ENCODE peak calls at places on chromosomes 7 and 10, in ten cellular contexts. Q, Y, M, G, D, Z, O, A, S and C are unnamed samples.

GRCh38 chr7:102450242-102450641 is 14.4 kb downstream of the ALKBH4 start:
- DNase-seq in Q (no peak), Y (no peak), M (no peak), G (no peak), D (peak), Z (no peak), O (no peak), A (peak), S (no peak), C (no peak)

GRCh38 chr10:109259293-109259692 is 664.0 kb downstream of the XPNPEP1 start:
- DNase-seq in Q (peak), Y (no peak), M (peak), G (no peak), D (no peak), Z (no peak), O (no peak), A (no peak), S (peak), C (no peak)

GRCh38 chr7:90579181-90579688 is 16.9 kb upstream of the CDK14 start:
- DNase-seq in Q (peak), Y (no peak), M (peak), G (no peak), D (no peak), Z (no peak), O (no peak), A (no peak), S (peak), C (no peak)

GRCh38 chr7:897771-898376 is 21.5 kb downstream of the GET4 start:
- DNase-seq in Q (no peak), Y (no peak), M (no peak), G (no peak), D (no peak), Z (no peak), O (peak), A (no peak), S (no peak), C (no peak)

GRCh38 chr7:101624246-101625000 is 4.7 kb downstream of the MYL10 start:
- DNase-seq in Q (no peak), Y (no peak), M (no peak), G (no peak), D (no peak), Z (no peak), O (no peak), A (no peak), S (no peak), C (no peak)

GRCh38 chr7:158321056-158321700 is 266.4 kb downstream of the PTPRN2 start:
- DNase-seq in Q (no peak), Y (no peak), M (no peak), G (no peak), D (no peak), Z (no peak), O (no peak), A (no peak), S (no peak), C (no peak)

GRCh38 chr7:101995121-101995520 is 177.7 kb downstream of the CUX1 start:
- DNase-seq in Q (no peak), Y (no peak), M (no peak), G (no peak), D (no peak), Z (no peak), O (no peak), A (no peak), S (no peak), C (no peak)

GRCh38 chr10:75168275-75168674 is 42.3 kb upstream of the VDAC2 start:
- DNase-seq in Q (no peak), Y (no peak), M (no peak), G (no peak), D (no peak), Z (no peak), O (no peak), A (no peak), S (no peak), C (no peak)

GRCh38 chr10:112819231-112819630 is 130.8 kb upstream of the TCF7L2 start:
- DNase-seq in Q (no peak), Y (no peak), M (no peak), G (no peak), D (no peak), Z (no peak), O (no peak), A (no peak), S (no peak), C (no peak)

GRCh38 chr10:92972066-92972870 is 88.3 kb upstream of the CYP26C1 start:
- DNase-seq in Q (peak), Y (no peak), M (peak), G (no peak), D (no peak), Z (no peak), O (no peak), A (no peak), S (no peak), C (no peak)

GRCh38 chr10:75662715-75663114 is 231.3 kb downstream of the LRMDA start:
- DNase-seq in Q (peak), Y (no peak), M (peak), G (no peak), D (no peak), Z (no peak), O (no peak), A (no peak), S (no peak), C (no peak)

GRCh38 chr10:91521444-91521843 is 111.3 kb downstream of the HECTD2 start:
- DNase-seq in Q (peak), Y (no peak), M (no peak), G (no peak), D (no peak), Z (no peak), O (no peak), A (no peak), S (no peak), C (no peak)

GRCh38 chr7:32108651-32109050 is 38.4 kb upstream of the PDE1C start:
- DNase-seq in Q (no peak), Y (no peak), M (no peak), G (no peak), D (no peak), Z (no peak), O (no peak), A (no peak), S (no peak), C (no peak)

GRCh38 chr7:84042110-84042539 is 152.5 kb downstream of the SEMA3A start:
- DNase-seq in Q (peak), Y (no peak), M (peak), G (no peak), D (no peak), Z (no peak), O (no peak), A (no peak), S (peak), C (no peak)

GRCh38 chr10:116085333-116085732 is 187.7 kb downstream of the GFRA1 start:
- DNase-seq in Q (no peak), Y (no peak), M (no peak), G (no peak), D (no peak), Z (no peak), O (no peak), A (no peak), S (no peak), C (no peak)

GRCh38 chr10:17409170-17409733 is 45.1 kb downstream of the ST8SIA6 start:
- DNase-seq in Q (peak), Y (no peak), M (no peak), G (no peak), D (no peak), Z (no peak), O (peak), A (no peak), S (no peak), C (no peak)

GRCh38 chr7:101507327-101507726 is 121.8 kb downstream of the MYL10 start:
- DNase-seq in Q (no peak), Y (no peak), M (no peak), G (no peak), D (no peak), Z (no peak), O (no peak), A (no peak), S (no peak), C (no peak)

GRCh38 chr10:77799352-77799751 is 127.2 kb downstream of the DLG5 start:
- DNase-seq in Q (no peak), Y (no peak), M (no peak), G (no peak), D (no peak), Z (no peak), O (no peak), A (no peak), S (no peak), C (no peak)

GRCh38 chr10:43297534-43297933 is 30.7 kb upstream of the RASGEF1A start:
- DNase-seq in Q (no peak), Y (no peak), M (no peak), G (no peak), D (no peak), Z (no peak), O (no peak), A (no peak), S (no peak), C (peak)

GRCh38 chr7:96217147-96217546 is 104.8 kb downstream of the SLC25A13 start:
- DNase-seq in Q (no peak), Y (no peak), M (no peak), G (no peak), D (no peak), Z (no peak), O (no peak), A (no peak), S (no peak), C (no peak)

GRCh38 chr7:42831051-42831952 is 80.6 kb downstream of the C7orf25 start:
- DNase-seq in Q (peak), Y (no peak), M (no peak), G (no peak), D (no peak), Z (no peak), O (no peak), A (no peak), S (peak), C (no peak)

GRCh38 chr10:93390691-93391090 is 91.4 kb downstream of the MYOF start:
- DNase-seq in Q (peak), Y (no peak), M (no peak), G (no peak), D (no peak), Z (no peak), O (no peak), A (no peak), S (no peak), C (no peak)

GRCh38 chr7:114409750-114410149 is 4.9 kb upstream of the FOXP2 start:
- DNase-seq in Q (peak), Y (no peak), M (peak), G (no peak), D (no peak), Z (no peak), O (no peak), A (no peak), S (no peak), C (no peak)

GRCh38 chr10:124063736-124064135 is 29.7 kb downstream of the CHST15 start:
- DNase-seq in Q (no peak), Y (no peak), M (peak), G (no peak), D (no peak), Z (no peak), O (no peak), A (no peak), S (peak), C (no peak)

GRCh38 chr7:44637788-44638594 is 31.6 kb downstream of the OGDH start:
- DNase-seq in Q (peak), Y (no peak), M (peak), G (no peak), D (no peak), Z (no peak), O (no peak), A (peak), S (no peak), C (peak)

GRCh38 chr7:100577507-100577906 is 3.8 kb upstream of the SAP25 start:
- DNase-seq in Q (no peak), Y (no peak), M (no peak), G (no peak), D (no peak), Z (no peak), O (no peak), A (no peak), S (no peak), C (no peak)

GRCh38 chr10:70255329-70256299 is 22.4 kb upstream of the PPA1 start:
- DNase-seq in Q (no peak), Y (no peak), M (no peak), G (no peak), D (no peak), Z (no peak), O (no peak), A (peak), S (no peak), C (no peak)